ENCODE peak calls at places on chromosomes 2 and 18, in nine cellular contexts. I, N, C, F, Z, Q, W, K and Y are unnamed samples.

GRCh38 chr2:31097962-31098361 is 40.3 kb downstream of the GALNT14 start:
- DNase-seq in I (no peak), N (no peak), C (no peak), F (no peak), Z (no peak), Q (no peak), W (no peak), K (no peak), Y (no peak)

GRCh38 chr2:10329880-10330699 is 27.4 kb downstream of the HPCAL1 start:
- DNase-seq in I (peak), N (peak), C (no peak), F (no peak), Z (no peak), Q (no peak), W (no peak), K (peak), Y (no peak)

GRCh38 chr2:19357383-19358241 is 811 bp downstream of the OSR1 start:
- DNase-seq in I (no peak), N (peak), C (no peak), F (peak), Z (no peak), Q (no peak), W (no peak), K (peak), Y (no peak)

GRCh38 chr2:209368924-209369323 is 54.9 kb upstream of the MAP2 start:
- DNase-seq in I (peak), N (peak), C (peak), F (no peak), Z (no peak), Q (peak), W (no peak), K (peak), Y (peak)

GRCh38 chr2:236402016-236402784 is 138.0 kb upstream of the ASB18 start:
- DNase-seq in I (no peak), N (no peak), C (no peak), F (no peak), Z (no peak), Q (no peak), W (no peak), K (no peak), Y (no peak)

GRCh38 chr2:21268197-21268870 is 144.6 kb downstream of the TDRD15 start:
- DNase-seq in I (no peak), N (no peak), C (no peak), F (no peak), Z (peak), Q (no peak), W (no peak), K (no peak), Y (no peak)

GRCh38 chr18:7133181-7133580 is 15.6 kb upstream of the LAMA1 start:
- DNase-seq in I (no peak), N (peak), C (no peak), F (no peak), Z (no peak), Q (no peak), W (no peak), K (peak), Y (peak)

GRCh38 chr18:45291616-45292612 is 323.4 kb upstream of the SLC14A2 start:
- DNase-seq in I (peak), N (no peak), C (no peak), F (no peak), Z (no peak), Q (no peak), W (no peak), K (peak), Y (peak)

GRCh38 chr18:29912351-29912750 is 1130.2 kb downstream of the DSC3 start:
- DNase-seq in I (no peak), N (no peak), C (no peak), F (no peak), Z (no peak), Q (no peak), W (no peak), K (no peak), Y (no peak)

GRCh38 chr18:12278765-12279682 is 24.9 kb downstream of the CIDEA start:
- DNase-seq in I (peak), N (peak), C (peak), F (peak), Z (peak), Q (peak), W (no peak), K (peak), Y (no peak)

GRCh38 chr2:79716266-79716665 is 203.4 kb downstream of the CTNNA2 start:
- DNase-seq in I (no peak), N (no peak), C (no peak), F (no peak), Z (no peak), Q (no peak), W (no peak), K (no peak), Y (no peak)

GRCh38 chr2:37168217-37168981 is 11.6 kb upstream of the EIF2AK2 start:
- DNase-seq in I (peak), N (peak), C (no peak), F (peak), Z (no peak), Q (no peak), W (no peak), K (peak), Y (no peak)

GRCh38 chr2:144350151-144350802 is 169.6 kb downstream of the ZEB2 start:
- DNase-seq in I (no peak), N (peak), C (no peak), F (no peak), Z (no peak), Q (no peak), W (no peak), K (no peak), Y (no peak)

GRCh38 chr18:8673276-8674209 is 31.8 kb upstream of the MTCL1 start:
- DNase-seq in I (no peak), N (peak), C (no peak), F (no peak), Z (no peak), Q (no peak), W (no peak), K (no peak), Y (no peak)

GRCh38 chr2:129936334-129936934 is 43.0 kb upstream of the RAB6C start:
- DNase-seq in I (no peak), N (no peak), C (no peak), F (no peak), Z (no peak), Q (peak), W (peak), K (no peak), Y (no peak)

GRCh38 chr2:106192752-106193490 is 1.2 kb downstream of the UXS1 start:
- DNase-seq in I (peak), N (peak), C (peak), F (no peak), Z (peak), Q (no peak), W (peak), K (peak), Y (peak)

GRCh38 chr2:150479075-150479915 is 8.2 kb downstream of the RND3 start:
- DNase-seq in I (peak), N (peak), C (no peak), F (no peak), Z (no peak), Q (no peak), W (no peak), K (peak), Y (no peak)

GRCh38 chr2:239312741-239313246 is 88.0 kb downstream of the HDAC4 start:
- DNase-seq in I (peak), N (no peak), C (no peak), F (peak), Z (peak), Q (no peak), W (no peak), K (no peak), Y (no peak)

GRCh38 chr2:1494906-1495305 is 81.6 kb downstream of the TPO start:
- DNase-seq in I (no peak), N (no peak), C (no peak), F (no peak), Z (no peak), Q (no peak), W (no peak), K (no peak), Y (no peak)

GRCh38 chr2:162333968-162334367 is 10.0 kb upstream of the GCA start:
- DNase-seq in I (peak), N (peak), C (no peak), F (no peak), Z (no peak), Q (no peak), W (no peak), K (no peak), Y (no peak)

GRCh38 chr2:190215620-190216019 is 104.0 kb downstream of the HIBCH start:
- DNase-seq in I (no peak), N (no peak), C (no peak), F (no peak), Z (no peak), Q (no peak), W (no peak), K (peak), Y (no peak)

GRCh38 chr2:236250909-236251579 is 13.2 kb downstream of the ASB18 start:
- DNase-seq in I (no peak), N (no peak), C (no peak), F (no peak), Z (no peak), Q (no peak), W (no peak), K (no peak), Y (no peak)

GRCh38 chr18:44651453-44651852 is 29.2 kb upstream of the SETBP1 start:
- DNase-seq in I (peak), N (peak), C (peak), F (no peak), Z (no peak), Q (no peak), W (no peak), K (peak), Y (no peak)

GRCh38 chr18:24942144-24942543 is 409.8 kb downstream of the ZNF521 start:
- DNase-seq in I (no peak), N (no peak), C (no peak), F (no peak), Z (no peak), Q (no peak), W (no peak), K (no peak), Y (no peak)

GRCh38 chr2:204108301-204108700 is 171.7 kb downstream of the ICOS start:
- DNase-seq in I (peak), N (no peak), C (no peak), F (no peak), Z (no peak), Q (no peak), W (peak), K (no peak), Y (no peak)

GRCh38 chr2:175004980-175005832 is at the start of gene CHN1:
- DNase-seq in I (peak), N (peak), C (peak), F (peak), Z (peak), Q (peak), W (peak), K (peak), Y (no peak)

GRCh38 chr2:158214431-158214830 is 112.8 kb downstream of the UPP2 start:
- DNase-seq in I (no peak), N (no peak), C (no peak), F (no peak), Z (no peak), Q (no peak), W (peak), K (no peak), Y (no peak)

GRCh38 chr2:178241852-178242551 is 47.7 kb downstream of the OSBPL6 start:
- DNase-seq in I (peak), N (peak), C (peak), F (no peak), Z (no peak), Q (peak), W (no peak), K (peak), Y (peak)

GRCh38 chr2:17373736-17374135 is 144.5 kb downstream of the RAD51AP2 start:
- DNase-seq in I (peak), N (peak), C (no peak), F (no peak), Z (no peak), Q (no peak), W (no peak), K (no peak), Y (no peak)

GRCh38 chr2:219769044-219770030 is 141.9 kb downstream of the SLC4A3 start:
- DNase-seq in I (peak), N (peak), C (no peak), F (no peak), Z (peak), Q (no peak), W (no peak), K (peak), Y (no peak)

GRCh38 chr2:173252581-173252980 is 102.1 kb upstream of the CDCA7 start:
- DNase-seq in I (no peak), N (no peak), C (no peak), F (no peak), Z (no peak), Q (no peak), W (no peak), K (no peak), Y (no peak)

GRCh38 chr2:62250239-62250638 is 54.3 kb downstream of the B3GNT2 start:
- DNase-seq in I (no peak), N (no peak), C (no peak), F (no peak), Z (no peak), Q (no peak), W (no peak), K (no peak), Y (no peak)

GRCh38 chr2:26932974-26933373 is 37.5 kb upstream of the MAPRE3 start:
- DNase-seq in I (no peak), N (no peak), C (no peak), F (no peak), Z (no peak), Q (no peak), W (no peak), K (no peak), Y (no peak)

DNA sequence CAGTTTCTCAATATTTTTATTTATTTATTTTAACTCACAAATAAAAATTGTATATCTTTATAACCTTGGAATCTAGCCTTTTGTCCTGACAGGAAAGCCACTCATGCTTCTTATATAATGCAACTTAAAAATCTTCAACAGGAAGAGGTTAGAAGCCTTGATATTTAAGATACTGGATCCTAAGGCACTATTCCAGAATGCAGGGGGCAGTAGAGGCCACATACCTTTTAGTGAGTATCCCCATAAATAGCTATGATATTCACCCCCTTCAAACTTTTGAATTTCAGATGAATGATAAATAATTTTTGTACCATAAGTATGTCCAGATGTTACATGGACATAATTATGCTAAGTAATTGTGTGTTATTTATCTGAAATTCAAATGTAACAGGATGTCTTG is 592.7 kb upstream of the VRK2 start:
- DNase-seq in I (no peak), N (no peak), C (no peak), F (no peak), Z (no peak), Q (no peak), W (no peak), K (no peak), Y (no peak)
- TF ChIP-seq CTCF in I (no peak), N (no peak), C (no peak), F (peak), Z (no peak), Q (peak), W (no peak), K (no peak), Y (peak)

DNA sequence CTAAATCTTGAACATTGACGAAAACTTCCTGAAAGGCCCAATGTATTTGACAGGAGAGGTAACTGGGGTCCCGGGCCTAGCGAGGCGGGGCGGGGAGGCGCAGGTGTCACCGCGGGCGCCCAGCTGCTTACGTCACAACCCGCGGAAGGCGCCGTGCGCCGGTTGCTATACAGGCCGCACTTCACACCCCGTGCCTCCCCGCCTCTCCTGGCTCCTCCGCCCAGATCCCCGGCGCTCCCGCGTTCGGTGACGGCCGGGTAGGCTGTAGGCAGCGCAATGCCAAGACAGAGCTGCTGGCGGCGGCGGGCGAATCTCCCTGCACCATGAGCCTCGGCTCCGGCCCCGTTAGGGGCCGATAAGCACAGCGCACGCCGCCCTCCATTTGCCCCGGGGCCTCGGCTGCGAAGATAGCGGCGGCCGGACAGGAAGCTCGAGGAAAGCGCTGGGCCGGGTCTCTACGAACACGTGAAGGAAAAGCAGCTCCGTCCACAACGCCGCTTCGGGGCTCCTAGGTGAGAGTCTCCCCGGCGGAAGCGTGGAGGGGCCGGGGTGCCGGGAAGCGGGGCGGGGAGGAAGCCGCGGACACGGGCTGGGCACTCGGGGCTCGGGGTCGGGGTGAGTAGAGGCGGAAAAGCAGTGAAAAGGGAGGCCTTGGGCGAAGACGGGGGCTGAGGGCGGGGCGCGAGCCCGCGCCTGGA is at the start of gene RNF138:
- DNase-seq in I (peak), N (peak), C (peak), F (peak), Z (peak), Q (peak), W (peak), K (peak), Y (no peak)
- H3K4me3 ChIP-seq in I (peak), N (peak), C (peak), F (peak), Z (peak), Q (peak), W (peak), K (peak), Y (peak)

GRCh38 chr18:74084184-74084583 is 63.5 kb downstream of the FBXO15 start:
- DNase-seq in I (no peak), N (no peak), C (no peak), F (no peak), Z (no peak), Q (no peak), W (no peak), K (no peak), Y (no peak)
- TF ChIP-seq CTCF in I (no peak), N (no peak), C (no peak), F (peak), Z (no peak), Q (no peak), W (no peak), K (no peak), Y (no peak)

DNA sequence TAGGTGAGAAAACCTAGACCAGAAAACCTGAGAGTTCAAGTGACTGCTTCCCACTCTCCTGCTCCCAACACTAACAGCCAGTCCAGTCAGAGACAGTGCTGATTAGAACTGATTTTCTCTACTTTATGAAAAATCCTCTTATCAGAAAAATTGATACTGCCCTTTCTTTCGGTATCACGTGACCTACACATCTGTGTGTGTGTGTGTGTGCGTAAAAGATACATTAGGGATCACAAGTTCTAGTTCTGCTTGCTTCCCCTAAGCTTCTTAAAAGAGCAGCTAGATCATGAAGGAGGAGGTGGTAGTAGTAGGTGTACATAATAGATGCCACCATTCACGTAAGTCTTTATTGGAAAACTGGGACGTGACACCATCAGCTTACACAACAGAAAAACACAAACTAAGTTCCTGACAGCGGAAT is 1.5 kb downstream of the ARL5A start:
- DNase-seq in I (peak), N (peak), C (no peak), F (no peak), Z (no peak), Q (no peak), W (peak), K (peak), Y (no peak)
- H3K4me3 ChIP-seq in I (peak), N (peak), C (no peak), F (peak), Z (peak), Q (peak), W (peak), K (peak), Y (peak)